ENCODE peak calls at places on chromosomes 6 and 20, in seven cellular contexts. One of them, this sample, is unnamed.

GRCh38 chr6:133705731-133706130 is 183.2 kb upstream of the TCF21 start:
- DNase-seq in astrocyte of the spinal cord: peak
- DNase-seq in bronchial epithelial cell: peak
- DNase-seq in GM13977: no peak
- DNase-seq in RWPE1: peak
- DNase-seq in AG04449: peak
- DNase-seq in suprapubic skin: no peak
- DNase-seq in this sample: no peak

GRCh38 chr6:33057222-33058150 is 16.0 kb downstream of the HLA-DPA1 start:
- DNase-seq in GM13977: no peak
- DNase-seq in bronchial epithelial cell: no peak
- DNase-seq in RWPE1: no peak
- DNase-seq in astrocyte of the spinal cord: no peak
- DNase-seq in AG04449: no peak
- DNase-seq in suprapubic skin: no peak
- DNase-seq in this sample: no peak

GRCh38 chr6:33905081-33905609 is 101.3 kb upstream of the MLN start:
- DNase-seq in suprapubic skin: no peak
- DNase-seq in astrocyte of the spinal cord: no peak
- DNase-seq in bronchial epithelial cell: peak
- DNase-seq in RWPE1: no peak
- DNase-seq in AG04449: no peak
- DNase-seq in GM13977: no peak
- DNase-seq in this sample: peak

GRCh38 chr6:90338409-90338808 is 41.8 kb upstream of the BACH2 start:
- DNase-seq in RWPE1: no peak
- DNase-seq in GM13977: no peak
- DNase-seq in bronchial epithelial cell: peak
- DNase-seq in suprapubic skin: no peak
- DNase-seq in astrocyte of the spinal cord: no peak
- DNase-seq in AG04449: no peak
- DNase-seq in this sample: no peak

GRCh38 chr6:36633915-36634314 is 39.8 kb downstream of the SRSF3 start:
- DNase-seq in bronchial epithelial cell: no peak
- DNase-seq in astrocyte of the spinal cord: peak
- DNase-seq in GM13977: no peak
- DNase-seq in RWPE1: no peak
- DNase-seq in suprapubic skin: no peak
- DNase-seq in AG04449: no peak
- DNase-seq in this sample: no peak

GRCh38 chr20:49103019-49103418 is 56.9 kb downstream of the CSE1L start:
- DNase-seq in astrocyte of the spinal cord: no peak
- DNase-seq in bronchial epithelial cell: no peak
- DNase-seq in suprapubic skin: no peak
- DNase-seq in AG04449: no peak
- DNase-seq in RWPE1: no peak
- DNase-seq in GM13977: no peak
- DNase-seq in this sample: no peak

GRCh38 chr6:30707281-30707850 is 9.7 kb downstream of the MDC1 start:
- DNase-seq in GM13977: no peak
- DNase-seq in AG04449: no peak
- DNase-seq in RWPE1: no peak
- DNase-seq in astrocyte of the spinal cord: no peak
- DNase-seq in suprapubic skin: no peak
- DNase-seq in bronchial epithelial cell: peak
- DNase-seq in this sample: no peak

GRCh38 chr6:168007592-168008338 is 10.3 kb downstream of the KIF25 start:
- DNase-seq in bronchial epithelial cell: peak
- DNase-seq in AG04449: peak
- DNase-seq in GM13977: no peak
- DNase-seq in astrocyte of the spinal cord: peak
- DNase-seq in suprapubic skin: no peak
- DNase-seq in RWPE1: peak
- DNase-seq in this sample: no peak

GRCh38 chr6:44949595-44950201 is 378.4 kb upstream of the RUNX2 start:
- DNase-seq in bronchial epithelial cell: no peak
- DNase-seq in AG04449: no peak
- DNase-seq in GM13977: no peak
- DNase-seq in RWPE1: no peak
- DNase-seq in astrocyte of the spinal cord: no peak
- DNase-seq in suprapubic skin: no peak
- DNase-seq in this sample: no peak

GRCh38 chr6:24492475-24492874 is 2.3 kb upstream of the ALDH5A1 start:
- DNase-seq in RWPE1: no peak
- DNase-seq in bronchial epithelial cell: no peak
- DNase-seq in GM13977: no peak
- DNase-seq in suprapubic skin: no peak
- DNase-seq in AG04449: no peak
- DNase-seq in astrocyte of the spinal cord: no peak
- DNase-seq in this sample: peak
- TF ChIP-seq CTCF in RWPE1: no peak
- TF ChIP-seq CTCF in bronchial epithelial cell: peak
- TF ChIP-seq CTCF in GM13977: peak
- TF ChIP-seq CTCF in suprapubic skin: no peak
- TF ChIP-seq CTCF in AG04449: peak
- TF ChIP-seq CTCF in astrocyte of the spinal cord: peak
- TF ChIP-seq CTCF in this sample: no peak

DNA sequence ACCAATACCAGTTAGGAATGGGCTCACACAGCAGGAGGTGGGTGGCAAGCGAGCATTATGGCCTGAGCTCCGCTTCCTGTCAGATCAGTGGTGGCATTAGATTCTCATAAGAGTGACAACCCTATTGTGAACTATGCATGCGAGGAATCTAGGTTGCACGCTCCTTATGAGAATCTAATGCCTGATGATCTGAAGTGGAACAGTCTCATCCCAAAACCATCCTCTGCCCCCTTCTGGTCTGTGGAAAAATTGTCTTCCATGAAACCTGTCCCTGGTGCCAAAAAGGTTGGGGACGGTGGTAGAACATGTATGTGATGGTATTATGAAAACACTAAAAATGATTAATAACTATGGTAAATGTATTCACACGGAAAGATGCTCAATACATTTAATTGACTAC is 99.7 kb upstream of the HIVEP1 start:
- DNase-seq in RWPE1: no peak
- DNase-seq in bronchial epithelial cell: no peak
- DNase-seq in astrocyte of the spinal cord: no peak
- DNase-seq in AG04449: no peak
- DNase-seq in suprapubic skin: no peak
- DNase-seq in GM13977: no peak
- DNase-seq in this sample: no peak
- TF ChIP-seq CTCF in RWPE1: peak
- TF ChIP-seq CTCF in bronchial epithelial cell: no peak
- TF ChIP-seq CTCF in astrocyte of the spinal cord: no peak
- TF ChIP-seq CTCF in AG04449: no peak
- TF ChIP-seq CTCF in suprapubic skin: no peak
- TF ChIP-seq CTCF in GM13977: peak
- TF ChIP-seq CTCF in this sample: peak

DNA sequence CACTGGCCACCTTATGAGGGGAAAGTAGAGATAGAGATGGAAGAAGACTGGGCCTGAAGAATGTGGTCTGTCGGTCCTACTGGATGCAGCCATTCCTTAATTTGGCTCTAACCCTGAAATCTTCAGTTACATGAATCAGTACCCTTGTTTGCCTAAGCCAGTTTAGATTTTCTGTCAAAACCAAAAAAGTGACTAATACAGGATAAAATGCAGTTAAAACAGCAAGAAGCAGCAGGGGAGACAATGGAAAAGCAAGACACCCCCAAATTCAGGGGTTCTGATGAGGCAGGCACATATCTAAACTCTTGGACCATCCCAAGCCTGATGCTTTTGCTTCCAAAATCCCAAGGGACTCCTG is 17.4 kb upstream of the UBE2V1 start:
- DNase-seq in suprapubic skin: no peak
- DNase-seq in GM13977: no peak
- DNase-seq in RWPE1: no peak
- DNase-seq in AG04449: no peak
- DNase-seq in bronchial epithelial cell: no peak
- DNase-seq in astrocyte of the spinal cord: no peak
- DNase-seq in this sample: no peak
- TF ChIP-seq CTCF in suprapubic skin: no peak
- TF ChIP-seq CTCF in GM13977: no peak
- TF ChIP-seq CTCF in RWPE1: no peak
- TF ChIP-seq CTCF in AG04449: no peak
- TF ChIP-seq CTCF in bronchial epithelial cell: no peak
- TF ChIP-seq CTCF in astrocyte of the spinal cord: no peak
- TF ChIP-seq CTCF in this sample: no peak

DNA sequence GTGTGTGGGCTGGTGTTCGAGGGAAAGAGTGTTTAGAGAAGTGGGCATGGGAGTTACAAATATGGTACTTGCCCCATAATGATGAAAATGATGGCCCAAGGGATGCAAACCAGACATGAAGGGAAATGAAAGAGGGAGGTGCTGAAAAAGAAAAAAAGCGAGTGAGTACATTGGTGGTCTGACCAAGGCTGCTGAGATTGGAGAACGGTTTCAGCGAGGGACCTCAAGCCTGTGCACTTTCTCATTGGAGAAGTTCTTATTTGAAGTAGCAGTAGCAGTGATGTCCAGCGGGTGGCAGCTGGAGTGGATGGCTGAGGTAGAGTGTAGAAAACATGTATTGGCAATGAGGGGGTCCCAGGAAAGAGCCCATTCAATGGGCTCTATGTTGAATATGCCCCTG is 54.8 kb downstream of the TNFAIP3 start:
- DNase-seq in RWPE1: no peak
- DNase-seq in bronchial epithelial cell: no peak
- DNase-seq in GM13977: no peak
- DNase-seq in astrocyte of the spinal cord: no peak
- DNase-seq in AG04449: no peak
- DNase-seq in suprapubic skin: no peak
- DNase-seq in this sample: peak
- TF ChIP-seq CTCF in RWPE1: no peak
- TF ChIP-seq CTCF in bronchial epithelial cell: no peak
- TF ChIP-seq CTCF in GM13977: peak
- TF ChIP-seq CTCF in astrocyte of the spinal cord: peak
- TF ChIP-seq CTCF in AG04449: no peak
- TF ChIP-seq CTCF in suprapubic skin: no peak
- TF ChIP-seq CTCF in this sample: peak

DNA sequence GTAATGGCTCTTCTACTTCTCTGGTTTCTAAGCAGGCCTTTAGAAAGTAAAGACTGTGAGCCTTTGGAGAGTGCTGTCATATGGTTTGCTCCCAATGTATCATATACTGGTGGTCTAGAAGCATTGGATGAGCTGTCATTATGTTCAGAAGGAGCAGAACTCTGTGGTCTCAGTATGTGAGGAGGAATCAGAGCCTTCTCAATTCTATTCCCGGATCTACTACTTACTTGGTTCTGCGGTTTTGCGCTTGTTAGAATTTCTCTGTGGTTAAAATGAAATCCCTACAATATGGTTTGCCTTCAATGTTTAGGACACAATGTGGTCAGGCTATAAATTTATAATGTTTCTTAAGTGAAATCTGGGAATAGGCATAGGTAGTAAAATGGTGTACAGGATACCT is 64.6 kb downstream of the RWDD2A start:
- DNase-seq in GM13977: no peak
- DNase-seq in suprapubic skin: no peak
- DNase-seq in bronchial epithelial cell: no peak
- DNase-seq in RWPE1: no peak
- DNase-seq in astrocyte of the spinal cord: no peak
- DNase-seq in AG04449: no peak
- DNase-seq in this sample: no peak
- TF ChIP-seq CTCF in GM13977: no peak
- TF ChIP-seq CTCF in suprapubic skin: no peak
- TF ChIP-seq CTCF in bronchial epithelial cell: no peak
- TF ChIP-seq CTCF in RWPE1: no peak
- TF ChIP-seq CTCF in astrocyte of the spinal cord: no peak
- TF ChIP-seq CTCF in AG04449: no peak
- TF ChIP-seq CTCF in this sample: no peak

GRCh38 chr20:2799688-2800589 is 488 bp downstream of the CPXM1 start:
- DNase-seq in bronchial epithelial cell: no peak
- DNase-seq in astrocyte of the spinal cord: peak
- DNase-seq in GM13977: peak
- DNase-seq in RWPE1: no peak
- DNase-seq in AG04449: no peak
- DNase-seq in suprapubic skin: no peak
- DNase-seq in this sample: peak

GRCh38 chr20:2801459-2801728 is 967 bp upstream of the CPXM1 start:
- DNase-seq in GM13977: peak
- DNase-seq in suprapubic skin: no peak
- DNase-seq in astrocyte of the spinal cord: no peak
- DNase-seq in bronchial epithelial cell: no peak
- DNase-seq in AG04449: no peak
- DNase-seq in RWPE1: no peak
- DNase-seq in this sample: no peak

GRCh38 chr20:2799271-2799670 is 1.2 kb downstream of the CPXM1 start:
- DNase-seq in astrocyte of the spinal cord: no peak
- DNase-seq in AG04449: no peak
- DNase-seq in bronchial epithelial cell: no peak
- DNase-seq in GM13977: peak
- DNase-seq in suprapubic skin: no peak
- DNase-seq in RWPE1: no peak
- DNase-seq in this sample: no peak

GRCh38 chr20:2798814-2799213 is 1.6 kb downstream of the CPXM1 start:
- DNase-seq in GM13977: peak
- DNase-seq in AG04449: no peak
- DNase-seq in astrocyte of the spinal cord: peak
- DNase-seq in suprapubic skin: no peak
- DNase-seq in bronchial epithelial cell: peak
- DNase-seq in RWPE1: no peak
- DNase-seq in this sample: no peak

GRCh38 chr20:2800590-2801458 is at the start of gene CPXM1:
- DNase-seq in astrocyte of the spinal cord: no peak
- DNase-seq in AG04449: no peak
- DNase-seq in bronchial epithelial cell: no peak
- DNase-seq in suprapubic skin: no peak
- DNase-seq in RWPE1: no peak
- DNase-seq in GM13977: peak
- DNase-seq in this sample: peak
- TF ChIP-seq CTCF in astrocyte of the spinal cord: no peak
- TF ChIP-seq CTCF in AG04449: no peak
- TF ChIP-seq CTCF in bronchial epithelial cell: no peak
- TF ChIP-seq CTCF in suprapubic skin: no peak
- TF ChIP-seq CTCF in RWPE1: no peak
- TF ChIP-seq CTCF in GM13977: no peak
- TF ChIP-seq CTCF in this sample: no peak

DNA sequence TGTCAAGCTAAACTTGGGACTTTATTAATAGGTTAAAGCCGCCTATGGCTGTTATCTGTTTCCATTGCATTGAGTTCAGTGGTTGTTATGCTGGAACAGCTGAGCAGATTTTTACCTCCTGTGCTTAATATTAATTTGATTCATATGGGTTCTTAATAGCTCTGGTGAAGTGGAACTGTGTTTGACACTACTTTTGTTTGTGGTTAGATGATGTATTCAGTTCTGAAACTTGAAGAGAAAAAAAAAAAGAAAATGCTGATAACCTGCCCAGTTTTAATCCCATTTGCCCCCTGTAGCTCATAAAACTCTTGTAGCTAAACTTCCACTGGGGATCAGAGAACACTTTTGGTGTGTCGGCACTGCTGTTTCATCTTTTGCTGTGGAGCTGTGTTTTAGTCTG is 117.8 kb downstream of the ZDHHC14 start:
- DNase-seq in bronchial epithelial cell: no peak
- DNase-seq in AG04449: no peak
- DNase-seq in astrocyte of the spinal cord: no peak
- DNase-seq in suprapubic skin: no peak
- DNase-seq in GM13977: no peak
- DNase-seq in RWPE1: no peak
- DNase-seq in this sample: no peak
- TF ChIP-seq CTCF in bronchial epithelial cell: no peak
- TF ChIP-seq CTCF in AG04449: no peak
- TF ChIP-seq CTCF in astrocyte of the spinal cord: no peak
- TF ChIP-seq CTCF in suprapubic skin: no peak
- TF ChIP-seq CTCF in GM13977: no peak
- TF ChIP-seq CTCF in RWPE1: no peak
- TF ChIP-seq CTCF in this sample: no peak

GRCh38 chr6:78436335-78436734 is 431.0 kb upstream of the IRAK1BP1 start:
- DNase-seq in bronchial epithelial cell: peak
- DNase-seq in astrocyte of the spinal cord: peak
- DNase-seq in RWPE1: peak
- DNase-seq in GM13977: no peak
- DNase-seq in suprapubic skin: no peak
- DNase-seq in AG04449: no peak
- DNase-seq in this sample: no peak
- TF ChIP-seq CTCF in bronchial epithelial cell: peak
- TF ChIP-seq CTCF in astrocyte of the spinal cord: peak
- TF ChIP-seq CTCF in RWPE1: no peak
- TF ChIP-seq CTCF in GM13977: no peak
- TF ChIP-seq CTCF in suprapubic skin: no peak
- TF ChIP-seq CTCF in AG04449: peak
- TF ChIP-seq CTCF in this sample: no peak

This sample was measured in activated CD8-positive, alpha-beta T cell treated with anti-CD3 and anti-CD28 coated beads for 36 hours.